ENCODE peak calls at places on chromosomes 1 and 21, in seven cellular contexts. One of them, this sample, is unnamed.

GRCh38 chr1:54356680-54357147 is 49.5 kb downstream of the SSBP3 start:
- DNase-seq in choroid plexus epithelial cell: no peak
- DNase-seq in cardiac muscle cell: no peak
- DNase-seq in C1 segment of cervical spinal cord: no peak
- DNase-seq in stimulated activated CD4-positive, alpha-beta T cell treated with anti-CD3 and anti-CD28 coated beads, Interleukin-4, amount 100 ng/mL, for 1 hour: peak
- DNase-seq in AG20443: no peak
- DNase-seq in cardiac septum: no peak
- DNase-seq in this sample: no peak

GRCh38 chr1:106768501-106768900 is 288.0 kb upstream of the PRMT6 start:
- DNase-seq in cardiac septum: no peak
- DNase-seq in AG20443: peak
- DNase-seq in choroid plexus epithelial cell: peak
- DNase-seq in cardiac muscle cell: no peak
- DNase-seq in C1 segment of cervical spinal cord: no peak
- DNase-seq in stimulated activated CD4-positive, alpha-beta T cell treated with anti-CD3 and anti-CD28 coated beads, Interleukin-4, amount 100 ng/mL, for 1 hour: no peak
- DNase-seq in this sample: no peak

GRCh38 chr1:26790551-26790953 is 2.8 kb downstream of the PIGV start:
- DNase-seq in cardiac muscle cell: no peak
- DNase-seq in stimulated activated CD4-positive, alpha-beta T cell treated with anti-CD3 and anti-CD28 coated beads, Interleukin-4, amount 100 ng/mL, for 1 hour: no peak
- DNase-seq in AG20443: peak
- DNase-seq in choroid plexus epithelial cell: no peak
- DNase-seq in C1 segment of cervical spinal cord: no peak
- DNase-seq in cardiac septum: no peak
- DNase-seq in this sample: no peak

GRCh38 chr1:178869114-178869697 is 1.7 kb downstream of the ANGPTL1 start:
- DNase-seq in cardiac muscle cell: no peak
- DNase-seq in cardiac septum: no peak
- DNase-seq in C1 segment of cervical spinal cord: no peak
- DNase-seq in AG20443: peak
- DNase-seq in choroid plexus epithelial cell: peak
- DNase-seq in stimulated activated CD4-positive, alpha-beta T cell treated with anti-CD3 and anti-CD28 coated beads, Interleukin-4, amount 100 ng/mL, for 1 hour: no peak
- DNase-seq in this sample: no peak

GRCh38 chr1:112956503-112957132 is 622 bp upstream of the SLC16A1 start:
- DNase-seq in AG20443: no peak
- DNase-seq in cardiac muscle cell: no peak
- DNase-seq in C1 segment of cervical spinal cord: peak
- DNase-seq in choroid plexus epithelial cell: peak
- DNase-seq in stimulated activated CD4-positive, alpha-beta T cell treated with anti-CD3 and anti-CD28 coated beads, Interleukin-4, amount 100 ng/mL, for 1 hour: peak
- DNase-seq in cardiac septum: peak
- DNase-seq in this sample: peak

GRCh38 chr1:181317261-181317924 is 165.9 kb upstream of the CACNA1E start:
- DNase-seq in cardiac septum: no peak
- DNase-seq in choroid plexus epithelial cell: no peak
- DNase-seq in cardiac muscle cell: peak
- DNase-seq in stimulated activated CD4-positive, alpha-beta T cell treated with anti-CD3 and anti-CD28 coated beads, Interleukin-4, amount 100 ng/mL, for 1 hour: peak
- DNase-seq in AG20443: no peak
- DNase-seq in C1 segment of cervical spinal cord: no peak
- DNase-seq in this sample: no peak

GRCh38 chr1:78047131-78047530 is 1.4 kb downstream of the GIPC2 start:
- DNase-seq in cardiac septum: no peak
- DNase-seq in cardiac muscle cell: no peak
- DNase-seq in AG20443: no peak
- DNase-seq in choroid plexus epithelial cell: no peak
- DNase-seq in C1 segment of cervical spinal cord: no peak
- DNase-seq in stimulated activated CD4-positive, alpha-beta T cell treated with anti-CD3 and anti-CD28 coated beads, Interleukin-4, amount 100 ng/mL, for 1 hour: no peak
- DNase-seq in this sample: no peak

GRCh38 chr21:34822209-34822608 is 153.4 kb downstream of the CLIC6 start:
- DNase-seq in C1 segment of cervical spinal cord: no peak
- DNase-seq in choroid plexus epithelial cell: no peak
- DNase-seq in cardiac muscle cell: no peak
- DNase-seq in stimulated activated CD4-positive, alpha-beta T cell treated with anti-CD3 and anti-CD28 coated beads, Interleukin-4, amount 100 ng/mL, for 1 hour: no peak
- DNase-seq in AG20443: no peak
- DNase-seq in cardiac septum: no peak
- DNase-seq in this sample: no peak

GRCh38 chr1:240413732-240414131 is 198.2 kb downstream of the GREM2 start:
- DNase-seq in cardiac muscle cell: no peak
- DNase-seq in C1 segment of cervical spinal cord: no peak
- DNase-seq in stimulated activated CD4-positive, alpha-beta T cell treated with anti-CD3 and anti-CD28 coated beads, Interleukin-4, amount 100 ng/mL, for 1 hour: no peak
- DNase-seq in cardiac septum: no peak
- DNase-seq in choroid plexus epithelial cell: peak
- DNase-seq in AG20443: peak
- DNase-seq in this sample: no peak

GRCh38 chr1:198776602-198777029 is 137.8 kb downstream of the PTPRC start:
- DNase-seq in C1 segment of cervical spinal cord: peak
- DNase-seq in stimulated activated CD4-positive, alpha-beta T cell treated with anti-CD3 and anti-CD28 coated beads, Interleukin-4, amount 100 ng/mL, for 1 hour: no peak
- DNase-seq in cardiac muscle cell: no peak
- DNase-seq in cardiac septum: peak
- DNase-seq in choroid plexus epithelial cell: peak
- DNase-seq in AG20443: peak
- DNase-seq in this sample: no peak

GRCh38 chr1:26289158-26290059 is 9.5 kb downstream of the SH3BGRL3 start:
- DNase-seq in cardiac muscle cell: no peak
- DNase-seq in C1 segment of cervical spinal cord: no peak
- DNase-seq in choroid plexus epithelial cell: no peak
- DNase-seq in cardiac septum: peak
- DNase-seq in stimulated activated CD4-positive, alpha-beta T cell treated with anti-CD3 and anti-CD28 coated beads, Interleukin-4, amount 100 ng/mL, for 1 hour: no peak
- DNase-seq in AG20443: no peak
- DNase-seq in this sample: no peak

GRCh38 chr21:41141031-41141457 is 26.9 kb upstream of the BACE2 start:
- DNase-seq in choroid plexus epithelial cell: peak
- DNase-seq in AG20443: peak
- DNase-seq in cardiac septum: no peak
- DNase-seq in stimulated activated CD4-positive, alpha-beta T cell treated with anti-CD3 and anti-CD28 coated beads, Interleukin-4, amount 100 ng/mL, for 1 hour: no peak
- DNase-seq in cardiac muscle cell: no peak
- DNase-seq in C1 segment of cervical spinal cord: no peak
- DNase-seq in this sample: no peak

GRCh38 chr1:187570166-187570565 is 741.4 kb downstream of the PLA2G4A start:
- DNase-seq in stimulated activated CD4-positive, alpha-beta T cell treated with anti-CD3 and anti-CD28 coated beads, Interleukin-4, amount 100 ng/mL, for 1 hour: no peak
- DNase-seq in cardiac muscle cell: no peak
- DNase-seq in AG20443: no peak
- DNase-seq in choroid plexus epithelial cell: no peak
- DNase-seq in cardiac septum: no peak
- DNase-seq in C1 segment of cervical spinal cord: no peak
- DNase-seq in this sample: no peak

GRCh38 chr21:37337831-37338230 is 28.7 kb upstream of the DYRK1A start:
- DNase-seq in C1 segment of cervical spinal cord: no peak
- DNase-seq in stimulated activated CD4-positive, alpha-beta T cell treated with anti-CD3 and anti-CD28 coated beads, Interleukin-4, amount 100 ng/mL, for 1 hour: no peak
- DNase-seq in choroid plexus epithelial cell: no peak
- DNase-seq in cardiac muscle cell: no peak
- DNase-seq in cardiac septum: no peak
- DNase-seq in AG20443: no peak
- DNase-seq in this sample: no peak

GRCh38 chr1:90768098-90768497 is 51.0 kb upstream of the BARHL2 start:
- DNase-seq in AG20443: no peak
- DNase-seq in C1 segment of cervical spinal cord: no peak
- DNase-seq in cardiac muscle cell: no peak
- DNase-seq in stimulated activated CD4-positive, alpha-beta T cell treated with anti-CD3 and anti-CD28 coated beads, Interleukin-4, amount 100 ng/mL, for 1 hour: no peak
- DNase-seq in cardiac septum: no peak
- DNase-seq in choroid plexus epithelial cell: no peak
- DNase-seq in this sample: no peak

GRCh38 chr1:166839600-166840308 is 479 bp downstream of the POGK start:
- DNase-seq in choroid plexus epithelial cell: peak
- DNase-seq in cardiac muscle cell: peak
- DNase-seq in C1 segment of cervical spinal cord: peak
- DNase-seq in stimulated activated CD4-positive, alpha-beta T cell treated with anti-CD3 and anti-CD28 coated beads, Interleukin-4, amount 100 ng/mL, for 1 hour: peak
- DNase-seq in AG20443: peak
- DNase-seq in cardiac septum: peak
- DNase-seq in this sample: peak

GRCh38 chr1:247833601-247834000 is 8.1 kb downstream of the OR11L1 start:
- DNase-seq in AG20443: no peak
- DNase-seq in C1 segment of cervical spinal cord: no peak
- DNase-seq in stimulated activated CD4-positive, alpha-beta T cell treated with anti-CD3 and anti-CD28 coated beads, Interleukin-4, amount 100 ng/mL, for 1 hour: no peak
- DNase-seq in cardiac septum: no peak
- DNase-seq in cardiac muscle cell: no peak
- DNase-seq in choroid plexus epithelial cell: no peak
- DNase-seq in this sample: no peak

This sample was measured in NCI-H526 treated with DMSO at 0.1 percent for 48 hours.